ENCODE peak calls at places on chromosomes 7 and 10, in five cellular contexts. I is HepG2, E is HL-60, U is Panc1, F is spleen. X is an unnamed sample.

GRCh38 chr10:103676851-103677417 is 178.4 kb downstream of the SH3PXD2A start:
- DNase-seq in I (no peak), E (no peak), U (no peak), F (no peak), X (peak; percentile 73)

GRCh38 chr7:132393789-132394261 is 182.4 kb downstream of the PLXNA4 start:
- DNase-seq in U (no peak), E (no peak), I (no peak), F (peak; percentile 77), X (no peak)

GRCh38 chr10:119357389-119358139 is 150.2 kb downstream of the GRK5 start:
- DNase-seq in E (no peak), I (no peak), U (no peak), F (peak; percentile 65), X (no peak)

GRCh38 chr10:52334595-52334994 is 20.5 kb downstream of the DKK1 start:
- DNase-seq in U (no peak), I (peak; percentile 57), F (no peak), E (no peak), X (no peak)

GRCh38 chr7:12771378-12771877 is 84.0 kb downstream of the ARL4A start:
- DNase-seq in E (no peak), U (no peak), I (no peak), F (no peak), X (no peak)

GRCh38 chr10:11536256-11536655 is 75.2 kb downstream of the USP6NL start:
- DNase-seq in F (no peak), I (no peak), E (no peak), U (no peak), X (no peak)

GRCh38 chr10:101062231-101063161 is 707 bp downstream of the KAZALD1 start:
- DNase-seq in I (peak; percentile 68), E (no peak), F (peak; percentile 90), U (no peak), X (no peak)

GRCh38 chr10:120788756-120789155 is 62.4 kb upstream of the WDR11 start:
- DNase-seq in F (no peak), I (no peak), U (no peak), E (no peak), X (no peak)

GRCh38 chr7:135774284-135774683 is 25.7 kb upstream of the FAM180A start:
- DNase-seq in I (peak; percentile 14), E (no peak), F (no peak), U (peak; percentile 12), X (no peak)

GRCh38 chr10:30784896-30785605 is 155.5 kb upstream of the LYZL2 start:
- DNase-seq in E (no peak), F (peak; percentile 88), U (no peak), I (no peak), X (no peak)

GRCh38 chr10:110221721-110222261 is 14.4 kb downstream of the MXI1 start:
- DNase-seq in E (peak; percentile 86), I (no peak), U (no peak), F (peak; percentile 86), X (peak; percentile 76)

GRCh38 chr10:97081621-97082235 is 104.0 kb downstream of the SLIT1 start:
- DNase-seq in U (peak; percentile 45), I (peak; percentile 30), F (no peak), E (peak; percentile 35), X (no peak)

GRCh38 chr10:128963246-128964099 is 503.6 kb upstream of the MGMT start:
- DNase-seq in I (no peak), F (no peak), U (no peak), E (no peak), X (no peak)

GRCh38 chr7:41731486-41732278 is 28.8 kb upstream of the INHBA start:
- DNase-seq in E (no peak), I (no peak), U (no peak), F (no peak), X (no peak)

GRCh38 chr10:69800109-69800508 is 1.6 kb upstream of the COL13A1 start:
- DNase-seq in E (peak; percentile 19), I (peak; percentile 65), F (no peak), U (no peak), X (no peak)

GRCh38 chr10:116665541-116666125 is 44.9 kb downstream of the PNLIPRP2 start:
- DNase-seq in E (no peak), I (peak; percentile 83), U (no peak), F (no peak), X (no peak)

GRCh38 chr10:5888843-5889623 is 660 bp downstream of the ANKRD16 start:
- DNase-seq in U (no peak), I (peak; percentile 25), E (no peak), F (peak; percentile 91), X (no peak)

GRCh38 chr10:113216068-113216467 is 266.0 kb downstream of the TCF7L2 start:
- DNase-seq in F (no peak), E (no peak), I (no peak), U (no peak), X (no peak)

GRCh38 chr7:128812514-128813168 is 17.6 kb upstream of the FLNC start:
- DNase-seq in F (peak; percentile 78), U (no peak), I (no peak), E (peak; percentile 81), X (no peak)

GRCh38 chr7:112067205-112067604 is 139.0 kb downstream of the DOCK4 start:
- DNase-seq in I (no peak), F (no peak), E (no peak), U (no peak), X (no peak)

GRCh38 chr10:59019603-59020002 is 156.8 kb upstream of the PHYHIPL start:
- DNase-seq in E (no peak), I (no peak), U (no peak), F (no peak), X (no peak)

GRCh38 chr10:12348341-12348869 is 942 bp upstream of the CAMK1D start:
- DNase-seq in F (no peak), I (no peak), U (no peak), E (no peak), X (no peak)

GRCh38 chr7:4774804-4775280 is 581 bp upstream of the AP5Z1 start:
- DNase-seq in F (peak; percentile 90), E (peak; percentile 69), U (peak; percentile 36), I (peak; percentile 48), X (peak; percentile 40)

GRCh38 chr10:29469481-29470354 is 165.1 kb downstream of the SVIL start:
- DNase-seq in U (no peak), I (no peak), F (no peak), E (no peak), X (no peak)

GRCh38 chr7:157035979-157036378 is 25.5 kb upstream of the MNX1 start:
- DNase-seq in I (no peak), U (no peak), E (no peak), F (no peak), X (no peak)

GRCh38 chr7:157037028-157037427 is 26.6 kb upstream of the MNX1 start:
- DNase-seq in E (no peak), I (no peak), U (no peak), F (no peak), X (no peak)

GRCh38 chr7:157035302-157035701 is 24.8 kb upstream of the MNX1 start:
- DNase-seq in F (no peak), I (no peak), E (no peak), U (no peak), X (no peak)

GRCh38 chr7:157041004-157041403 is 30.5 kb upstream of the MNX1 start:
- DNase-seq in E (no peak), U (no peak), I (no peak), F (no peak), X (no peak)

DNA sequence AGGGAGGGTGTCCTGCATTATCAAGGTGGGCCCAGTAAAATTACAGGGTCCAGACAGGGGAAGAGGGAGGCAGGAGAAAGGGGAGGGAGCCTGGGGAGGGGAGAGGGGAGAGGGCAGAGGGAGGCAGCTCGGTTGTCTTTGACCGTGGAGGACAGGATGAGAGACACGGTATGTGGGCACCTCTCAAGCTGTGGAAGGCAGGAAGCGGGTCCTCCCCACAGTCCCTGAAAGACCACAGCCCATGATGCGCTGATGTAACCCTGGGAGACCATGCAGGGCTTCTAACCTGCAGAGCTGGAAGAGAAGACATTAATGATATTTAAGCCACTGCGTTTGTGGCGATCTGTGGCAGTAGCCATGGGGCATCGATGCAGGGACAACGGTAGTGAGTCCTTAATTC is 27.2 kb upstream of the MNX1 start:
- DNase-seq in F (no peak), I (no peak), E (no peak), U (no peak), X (no peak)
- H3K27ac ChIP-seq in F (no peak overlapping the region), I (no peak overlapping the region), E (no peak overlapping the region), U (no peak overlapping the region), X (no peak overlapping the region)

GRCh38 chr7:6589829-6590644 is at the start of gene INTS15:
- DNase-seq in U (no peak), I (peak; percentile 51), E (peak; percentile 65), F (peak; percentile 96), X (peak; percentile 68)
- TF ChIP-seq POLR2AphosphoS5 in U (peak; percentile 98), I (peak; percentile 54), E (no peak), F (peak; percentile 80), X (no peak)

GRCh38 chr10:96025566-96025965 is 17.8 kb upstream of the CCNJ start:
- DNase-seq in I (peak; percentile 32), U (no peak), F (no peak), E (peak; percentile 41), X (no peak)
- TF ChIP-seq CTCF in I (peak; percentile 12), U (peak; percentile 42), F (no peak), E (no peak), X (no peak)

DNA sequence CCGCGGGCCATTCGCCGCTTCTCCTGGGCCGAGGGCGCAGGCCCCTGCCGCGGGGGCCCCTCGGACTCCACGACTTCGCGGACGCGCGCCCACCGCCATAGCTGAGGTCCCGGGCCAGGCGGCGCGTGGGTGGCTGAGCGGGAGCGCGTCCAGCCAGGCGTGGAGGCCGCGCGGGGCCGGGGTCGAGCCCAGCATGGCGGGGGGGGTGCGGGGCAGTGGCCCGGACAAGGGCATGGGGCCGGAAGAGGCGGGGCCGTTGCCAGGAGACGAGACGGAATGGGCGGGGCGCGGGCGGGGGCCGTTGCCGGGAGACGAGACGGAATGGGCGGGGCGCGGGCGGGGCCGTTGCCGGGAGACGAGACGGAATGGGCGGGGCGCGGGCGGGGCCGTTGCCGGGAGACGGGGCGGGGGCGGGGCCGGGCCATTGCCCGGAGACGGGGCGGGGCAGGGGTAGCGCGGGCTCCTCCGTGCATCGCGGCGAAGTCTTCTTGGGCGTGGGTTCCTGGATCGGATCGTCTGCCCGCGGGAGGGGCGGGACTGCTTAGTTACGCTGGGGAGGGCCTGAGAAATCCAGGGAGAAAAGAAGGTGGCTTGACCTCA is 14.8 kb downstream of the ADAM8 start:
- DNase-seq in F (peak; percentile 97), U (no peak), I (no peak), E (peak; percentile 77), X (peak; percentile 87)
- H3K27ac ChIP-seq in F (peak overlapping the region; percentile 74), U (peak overlapping the region; percentile 4), I (no peak overlapping the region), E (peak overlapping the region; percentile 62), X (peak overlapping the region; percentile 92)

X was measured in breast epithelium.